ENCODE peak calls at places on chromosomes 16 and 17, in nine cellular contexts. A, S, Z, G, Q, C, M, J and U are unnamed samples.

GRCh38 chr16:53415504-53415903 is 18.8 kb upstream of the RBL2 start:
- DNase-seq in A (no peak), S (no peak), Z (no peak), G (no peak), Q (no peak), C (no peak), M (peak; percentile 39), J (no peak), U (no peak)

GRCh38 chr17:35089846-35090193 is 26.3 kb upstream of the RFFL start:
- DNase-seq in A (no peak), S (peak; percentile 63), Z (peak; percentile 47), G (no peak), Q (peak; percentile 6), C (no peak), M (peak; percentile 39), J (no peak), U (no peak)

GRCh38 chr17:40168262-40168832 is 8.9 kb upstream of the RAPGEFL1 start:
- DNase-seq in A (no peak), S (peak; percentile 48), Z (peak; percentile 71), G (peak; percentile 58), Q (peak; percentile 46), C (no peak), M (peak; percentile 67), J (peak; percentile 70), U (no peak)

GRCh38 chr16:50671644-50672260 is 9.4 kb downstream of the SNX20 start:
- DNase-seq in A (no peak), S (peak; percentile 74), Z (no peak), G (peak; percentile 37), Q (peak; percentile 22), C (no peak), M (peak; percentile 22), J (peak; percentile 43), U (no peak)

GRCh38 chr17:29347831-29348281 is 42.3 kb upstream of the TAOK1 start:
- DNase-seq in A (no peak), S (no peak), Z (peak; percentile 41), G (no peak), Q (peak; percentile 62), C (no peak), M (peak; percentile 88), J (no peak), U (no peak)

GRCh38 chr17:31310260-31310659 is 3.6 kb downstream of the EVI2B start:
- DNase-seq in A (no peak), S (peak; percentile 77), Z (no peak), G (peak; percentile 80), Q (no peak), C (no peak), M (no peak), J (no peak), U (no peak)

GRCh38 chr16:9901-10665 is 43.3 kb downstream of the POLR3K start:
- DNase-seq in A (no peak), S (peak; percentile 35), Z (no peak), G (no peak), Q (no peak), C (no peak), M (no peak), J (no peak), U (no peak)

GRCh38 chr17:76709077-76709950 is 1.5 kb downstream of the MXRA7 start:
- DNase-seq in A (no peak), S (no peak), Z (peak; percentile 97), G (no peak), Q (peak; percentile 99), C (peak; percentile 91), M (peak; percentile 98), J (peak; percentile 95), U (peak; percentile 97)

GRCh38 chr17:76296889-76297288 is 11.2 kb downstream of the QRICH2 start:
- DNase-seq in A (no peak), S (no peak), Z (no peak), G (no peak), Q (no peak), C (no peak), M (no peak), J (no peak), U (no peak)